ENCODE peak calls at places on chromosomes 5 and 9, in four cellular contexts. Q, D, Z and J are unnamed samples.

GRCh38 chr9:2919347-2919746 is 75.5 kb upstream of the PUM3 start:
- DNase-seq in Z (no peak), Q (no peak), D (no peak), J (no peak)

GRCh38 chr5:9544056-9544455 is 1.8 kb downstream of the SEMA5A start:
- DNase-seq in D (no peak), Q (no peak), Z (no peak), J (no peak)

GRCh38 chr9:136028760-136029470 is 66.2 kb downstream of the NACC2 start:
- DNase-seq in D (no peak), Z (no peak), Q (no peak), J (no peak)

GRCh38 chr5:34439601-34440000 is 216.5 kb upstream of the RAI14 start:
- DNase-seq in Q (no peak), Z (no peak), D (no peak), J (no peak)

GRCh38 chr9:100671811-100672305 is 94.0 kb downstream of the CAVIN4 start:
- DNase-seq in Q (no peak), Z (no peak), D (no peak), J (no peak)

GRCh38 chr9:21919377-21920362 is 74.5 kb downstream of the CDKN2A start:
- DNase-seq in Z (no peak), D (peak), Q (peak), J (no peak)

GRCh38 chr9:27033815-27034403 is 28.4 kb upstream of the LRRC19 start:
- DNase-seq in D (peak), Q (peak), Z (peak), J (peak)

GRCh38 chr9:4828776-4829175 is 36.0 kb downstream of the RCL1 start:
- DNase-seq in D (peak), Z (no peak), Q (no peak), J (no peak)

GRCh38 chr5:17216176-17216973 is 1.1 kb upstream of the BASP1 start:
- DNase-seq in Z (peak), Q (peak), D (peak), J (peak)

GRCh38 chr9:112754578-112754977 is 4.0 kb downstream of the SNX30 start:
- DNase-seq in D (no peak), Z (no peak), Q (no peak), J (no peak)

GRCh38 chr5:10591946-10592345 is 28.1 kb downstream of the ANKRD33B start:
- DNase-seq in D (no peak), Z (no peak), Q (no peak), J (no peak)

GRCh38 chr9:3699868-3700267 is 174.1 kb upstream of the RFX3 start:
- DNase-seq in Z (no peak), D (no peak), Q (no peak), J (no peak)

GRCh38 chr5:173333900-173334685 is 5.9 kb upstream of the STC2 start:
- DNase-seq in Q (no peak), Z (no peak), D (no peak), J (no peak)

GRCh38 chr9:29044959-29045358 is 1471.7 kb upstream of the C9orf72 start:
- DNase-seq in Z (no peak), Q (no peak), D (peak), J (no peak)

GRCh38 chr5:134435525-134435924 is 23.8 kb upstream of the CDKN2AIPNL start:
- DNase-seq in Z (no peak), D (no peak), Q (no peak), J (no peak)

GRCh38 chr5:142826741-142827492 is 56.7 kb downstream of the ARHGAP26 start:
- DNase-seq in Z (no peak), Q (no peak), D (no peak), J (no peak)

GRCh38 chr5:111170279-111170678 is 53.9 kb upstream of the CAMK4 start:
- DNase-seq in Z (no peak), Q (no peak), D (no peak), J (no peak)
- TF ChIP-seq USF2 in Z (no peak), Q (no peak), D (no peak), J (no peak)

GRCh38 chr9:31034311-31034710 is 1350.1 kb upstream of the ACO1 start:
- DNase-seq in Z (no peak), Q (no peak), D (peak), J (no peak)
- TF ChIP-seq TCF7 in Z (no peak), Q (no peak), D (no peak), J (no peak)

DNA sequence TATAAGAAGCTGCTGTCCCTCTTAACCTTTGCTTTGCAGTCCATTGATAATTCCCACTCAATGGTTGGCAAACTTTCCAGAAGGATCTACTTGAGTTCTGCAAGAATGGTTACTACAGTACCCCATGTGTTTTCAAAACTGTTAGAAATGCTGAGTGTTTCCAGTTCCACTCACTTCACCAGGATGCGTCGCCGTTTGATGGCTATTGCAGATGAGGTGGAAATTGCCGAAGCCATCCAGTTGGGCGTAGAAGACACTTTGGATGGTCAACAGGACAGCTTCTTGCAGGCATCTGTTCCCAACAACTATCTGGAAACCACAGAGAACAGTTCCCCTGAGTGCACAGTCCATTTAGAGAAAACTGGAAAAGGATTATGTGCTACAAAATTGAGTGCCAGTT is 27.8 kb upstream of the SETD9 start:
- DNase-seq in Q (no peak), D (no peak), Z (no peak), J (no peak)
- TF ChIP-seq ATF2 in Q (no peak), D (no peak), Z (no peak), J (no peak)

DNA sequence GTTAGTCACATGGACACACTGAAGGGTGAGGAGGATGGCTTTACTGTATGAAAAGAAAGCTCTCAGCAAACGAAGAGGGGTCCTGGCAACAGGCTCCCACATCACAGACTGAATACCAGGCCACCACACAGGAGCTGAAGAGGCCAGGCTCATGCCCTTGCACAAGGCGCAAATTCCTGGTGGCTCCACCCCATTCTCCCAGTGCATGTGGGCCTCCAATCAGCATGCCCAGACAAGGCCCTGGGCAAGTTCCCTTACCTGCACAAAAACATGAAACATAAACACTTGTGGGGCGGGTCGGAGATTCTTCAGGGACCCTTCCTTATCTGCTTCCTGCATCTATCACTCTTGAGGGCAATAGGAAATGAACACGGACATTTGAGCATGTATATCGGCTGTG is 935.8 kb upstream of the EDIL3 start:
- DNase-seq in Q (no peak), Z (no peak), D (no peak), J (peak)
- TF ChIP-seq USF2 in Q (no peak), Z (no peak), D (no peak), J (no peak)